ENCODE peak calls at places on chromosomes 1 and 21, in four cellular contexts. H is EH, T is cerebellar cortex, B is progenitor cell of endocrine pancreas. L is an unnamed sample.

GRCh38 chr1:43858324-43858723 is 75.3 kb upstream of the ARTN start:
- DNase-seq in H (peak), T (peak), B (no peak), L (peak)

GRCh38 chr21:39220150-39220549 is 36.9 kb upstream of the PSMG1 start:
- DNase-seq in B (no peak), T (no peak), H (no peak), L (no peak)

GRCh38 chr1:245153081-245153644 is 1.6 kb upstream of the KIF26B start:
- DNase-seq in T (peak), H (peak), B (peak), L (peak)

GRCh38 chr1:231162970-231163830 is 1.3 kb downstream of the TRIM67 start:
- DNase-seq in H (no peak), T (no peak), B (no peak), L (no peak)

GRCh38 chr1:108854226-108855019 is 2.5 kb downstream of the AKNAD1 start:
- DNase-seq in B (no peak), H (peak), T (no peak), L (no peak)

GRCh38 chr1:234302334-234302962 is 70.8 kb upstream of the COA6 start:
- DNase-seq in H (no peak), B (no peak), T (no peak), L (peak)

GRCh38 chr1:224456637-224456953 is 22.0 kb upstream of the WDR26 start:
- DNase-seq in T (no peak), H (no peak), B (no peak), L (no peak)

GRCh38 chr1:50272923-50273322 is 150.3 kb downstream of the DMRTA2 start:
- DNase-seq in H (no peak), B (no peak), T (no peak), L (no peak)

GRCh38 chr1:30085814-30086770 is 637.3 kb downstream of the MATN1 start:
- DNase-seq in H (peak), B (peak), T (peak), L (no peak)

GRCh38 chr1:95850798-95851197 is 616.8 kb downstream of the RWDD3 start:
- DNase-seq in B (no peak), H (no peak), T (no peak), L (no peak)

GRCh38 chr1:209937996-209938959 is at the start of gene SYT14:
- DNase-seq in B (peak), H (peak), T (peak), L (no peak)

GRCh38 chr1:47514229-47514628 is 76.4 kb downstream of the FOXD2 start:
- DNase-seq in H (no peak), B (no peak), T (no peak), L (no peak)

GRCh38 chr1:204711947-204712701 is 26.6 kb upstream of the LRRN2 start:
- DNase-seq in B (no peak), H (no peak), T (no peak), L (no peak)

GRCh38 chr1:113042336-113043143 is 30.5 kb upstream of the LRIG2 start:
- DNase-seq in T (peak), H (peak), B (peak), L (no peak)

GRCh38 chr1:21537932-21538630 is 28.9 kb downstream of the ALPL start:
- DNase-seq in H (peak), T (no peak), B (no peak), L (no peak)

GRCh38 chr1:61273167-61273705 is 190.9 kb downstream of the NFIA start:
- DNase-seq in H (no peak), B (no peak), T (peak), L (no peak)

GRCh38 chr1:236083650-236084385 is 18.9 kb upstream of the NID1 start:
- DNase-seq in B (no peak), T (no peak), H (peak), L (no peak)

GRCh38 chr1:168913711-168914463 is 184.9 kb upstream of the DPT start:
- DNase-seq in B (no peak), T (no peak), H (no peak), L (no peak)